ENCODE peak calls at places on chromosomes 11 and 22, in eight cellular contexts. K is astrocyte of the spinal cord; N is central memory CD4-positive, alpha-beta T cell; G is activated CD4-positive, alpha-beta T cell treated with anti-CD3 and anti-CD28 coated beads, Interleukin-2, amount 50 U/mL, for 24 hours; T is NCI-H774; Z is iris pigment epithelial cell; Y is H9; M is activated T-helper 1 cell treated with anti-CD3 and anti-CD28 coated beads, Interleukin-12 subunit alpha, Interleukin-12 subunit beta, Interleukin-2, Interleukin-4 antibody, amounts not matched to agents 30 ng/mL and 10 ng/mL and 1 ng/mL, durations not matched to agents 14 hours and 24 hours and 36 hours. O is an unnamed sample.

GRCh38 chr11:68269414-68270081 is 2.2 kb downstream of the C11orf24 start:
- DNase-seq in K (peak; percentile 87), N (no peak), G (no peak), T (no peak), Z (peak; percentile 90), Y (peak; percentile 14), M (no peak), O (no peak)

GRCh38 chr22:35812600-35812999 is 94.9 kb downstream of the APOL5 start:
- DNase-seq in K (no peak), N (no peak), G (no peak), T (no peak), Z (no peak), Y (no peak), M (no peak), O (no peak)

GRCh38 chr22:49349841-49350381 is 477.8 kb downstream of the BRD1 start:
- DNase-seq in K (no peak), N (no peak), G (no peak), T (no peak), Z (no peak), Y (peak; percentile 15), M (no peak), O (no peak)

GRCh38 chr22:47248925-47249324 is 486.5 kb downstream of the TBC1D22A start:
- DNase-seq in K (no peak), N (no peak), G (no peak), T (no peak), Z (no peak), Y (no peak), M (no peak), O (no peak)

GRCh38 chr11:57641011-57641410 is 8.7 kb downstream of the YPEL4 start:
- DNase-seq in K (no peak), N (no peak), G (no peak), T (no peak), Z (no peak), Y (peak; percentile 45), M (no peak), O (no peak)

GRCh38 chr22:30572840-30573593 is 1.4 kb downstream of the GAL3ST1 start:
- DNase-seq in K (no peak), N (no peak), G (no peak), T (no peak), Z (no peak), Y (no peak), M (no peak), O (no peak)

GRCh38 chr11:88087281-88087680 is 88.0 kb downstream of the RAB38 start:
- DNase-seq in K (no peak), N (no peak), G (no peak), T (no peak), Z (no peak), Y (no peak), M (no peak), O (no peak)

GRCh38 chr11:130606781-130607511 is 158.5 kb downstream of the ADAMTS15 start:
- DNase-seq in K (peak; percentile 66), N (no peak), G (no peak), T (no peak), Z (no peak), Y (no peak), M (no peak), O (no peak)

GRCh38 chr22:23079240-23079768 is 9.0 kb downstream of the GNAZ start:
- DNase-seq in K (no peak), N (no peak), G (no peak), T (no peak), Z (no peak), Y (no peak), M (no peak), O (no peak)

GRCh38 chr11:100925935-100926334 is 203.7 kb downstream of the PGR start:
- DNase-seq in K (peak; percentile 88), N (no peak), G (no peak), T (no peak), Z (peak; percentile 91), Y (no peak), M (no peak), O (no peak)

GRCh38 chr22:33917744-33918406 is 2.4 kb downstream of the LARGE1 start:
- DNase-seq in K (no peak), N (no peak), G (no peak), T (no peak), Z (no peak), Y (peak; percentile 48), M (no peak), O (no peak)

GRCh38 chr11:72100462-72100861 is 2.6 kb downstream of the LAMTOR1 start:
- DNase-seq in K (no peak), N (no peak), G (no peak), T (no peak), Z (no peak), Y (no peak), M (no peak), O (no peak)

GRCh38 chr22:38454361-38455062 is 487 bp downstream of the KCNJ4 start:
- DNase-seq in K (no peak), N (peak; percentile 19), G (no peak), T (no peak), Z (no peak), Y (no peak), M (no peak), O (no peak)

GRCh38 chr11:69797156-69797555 is 22.0 kb upstream of the FGF4 start:
- DNase-seq in K (no peak), N (no peak), G (no peak), T (no peak), Z (no peak), Y (no peak), M (no peak), O (no peak)

GRCh38 chr11:128279861-128280260 is 307.5 kb downstream of the ETS1 start:
- DNase-seq in K (no peak), N (no peak), G (no peak), T (no peak), Z (peak; percentile 73), Y (no peak), M (no peak), O (no peak)

GRCh38 chr11:60844045-60844869 is 2.3 kb downstream of the CCDC86 start:
- DNase-seq in K (peak; percentile 57), N (no peak), G (no peak), T (no peak), Z (peak; percentile 57), Y (no peak), M (no peak), O (no peak)

GRCh38 chr11:90805172-90805571 is 582.3 kb upstream of the CHORDC1 start:
- DNase-seq in K (no peak), N (no peak), G (no peak), T (no peak), Z (peak; percentile 0), Y (no peak), M (no peak), O (no peak)

GRCh38 chr11:88508558-88508807 is 170.9 kb upstream of the CTSC start:
- DNase-seq in K (no peak), N (no peak), G (no peak), T (no peak), Z (no peak), Y (no peak), M (no peak), O (no peak)

GRCh38 chr11:3644817-3645235 is at the start of gene ART1:
- DNase-seq in K (no peak), N (no peak), G (no peak), T (no peak), Z (no peak), Y (no peak), M (no peak), O (no peak)

GRCh38 chr22:44689173-44689572 is 12.8 kb upstream of the PRR5 start:
- DNase-seq in K (no peak), N (no peak), G (no peak), T (no peak), Z (no peak), Y (no peak), M (no peak), O (no peak)

GRCh38 chr11:4983851-4984250 is 10.8 kb upstream of the OR51L1 start:
- DNase-seq in K (no peak), N (no peak), G (no peak), T (no peak), Z (no peak), Y (no peak), M (no peak), O (no peak)

O was measured in stimulated activated naive CD4-positive, alpha-beta T cell treated with Interleukin-2 at 50 U/mL for 16 hours.